ENCODE peak calls at places on chromosomes 11 and 22, in four cellular contexts. One of them, this sample, is unnamed.

GRCh38 chr22:22103078-22103593 is 120.5 kb upstream of the TOP3B start:
- DNase-seq in HepG2: no peak
- DNase-seq in K562: peak
- DNase-seq in GM12878: no peak
- DNase-seq in this sample: peak

GRCh38 chr22:38035530-38035885 is 21.7 kb upstream of the PICK1 start:
- DNase-seq in HepG2: no peak
- DNase-seq in GM12878: no peak
- DNase-seq in K562: no peak
- DNase-seq in this sample: no peak

GRCh38 chr11:121451982-121452608 is at the start of gene SORL1:
- DNase-seq in HepG2: peak
- DNase-seq in GM12878: no peak
- DNase-seq in K562: peak
- DNase-seq in this sample: peak

GRCh38 chr11:69442807-69443137 is 38.7 kb upstream of the LINC01488 start:
- DNase-seq in HepG2: peak
- DNase-seq in K562: peak
- DNase-seq in GM12878: no peak
- DNase-seq in this sample: no peak

GRCh38 chr22:35018995-35019394 is 47.0 kb upstream of the ISX start:
- DNase-seq in HepG2: no peak
- DNase-seq in GM12878: no peak
- DNase-seq in K562: no peak
- DNase-seq in this sample: no peak

GRCh38 chr11:64233913-64234839 is at the start of gene VEGFB:
- DNase-seq in HepG2: no peak
- DNase-seq in K562: peak
- DNase-seq in GM12878: no peak
- DNase-seq in this sample: no peak

GRCh38 chr11:38683484-38683883 is 2085.4 kb upstream of the RAG2 start:
- DNase-seq in HepG2: no peak
- DNase-seq in K562: no peak
- DNase-seq in GM12878: no peak
- DNase-seq in this sample: no peak

GRCh38 chr11:20023082-20023426 is 137.2 kb downstream of the DBX1 start:
- DNase-seq in GM12878: no peak
- DNase-seq in K562: no peak
- DNase-seq in HepG2: no peak
- DNase-seq in this sample: no peak

GRCh38 chr11:115930886-115931537 is 426.8 kb upstream of the CADM1 start:
- DNase-seq in HepG2: no peak
- DNase-seq in GM12878: no peak
- DNase-seq in K562: no peak
- DNase-seq in this sample: no peak

GRCh38 chr11:29184939-29185890 is 831.6 kb downstream of the KCNA4 start:
- DNase-seq in K562: no peak
- DNase-seq in HepG2: no peak
- DNase-seq in GM12878: no peak
- DNase-seq in this sample: no peak

GRCh38 chr22:47328550-47329243 is 566.2 kb downstream of the TBC1D22A start:
- DNase-seq in GM12878: no peak
- DNase-seq in HepG2: peak
- DNase-seq in K562: peak
- DNase-seq in this sample: no peak

GRCh38 chr11:94134651-94135512 is 6.2 kb downstream of the PANX1 start:
- DNase-seq in GM12878: no peak
- DNase-seq in HepG2: no peak
- DNase-seq in K562: peak
- DNase-seq in this sample: no peak

GRCh38 chr11:82521427-82521826 is 212.2 kb downstream of the FAM181B start:
- DNase-seq in HepG2: no peak
- DNase-seq in GM12878: no peak
- DNase-seq in K562: no peak
- DNase-seq in this sample: no peak

GRCh38 chr11:11155962-11156815 is 196.9 kb downstream of the CSNK2A3 start:
- DNase-seq in GM12878: no peak
- DNase-seq in HepG2: no peak
- DNase-seq in K562: peak
- DNase-seq in this sample: peak

GRCh38 chr22:49450521-49450920 is 377.2 kb downstream of the BRD1 start:
- DNase-seq in GM12878: no peak
- DNase-seq in K562: peak
- DNase-seq in HepG2: no peak
- DNase-seq in this sample: no peak

GRCh38 chr11:57798905-57799559 is 37.4 kb downstream of the CTNND1 start:
- DNase-seq in GM12878: no peak
- DNase-seq in HepG2: peak
- DNase-seq in K562: peak
- DNase-seq in this sample: no peak

GRCh38 chr11:35163707-35164496 is 24.9 kb downstream of the CD44 start:
- DNase-seq in K562: no peak
- DNase-seq in HepG2: no peak
- DNase-seq in GM12878: no peak
- DNase-seq in this sample: no peak

GRCh38 chr11:19398772-19399542 is 158.2 kb upstream of the E2F8 start:
- DNase-seq in GM12878: no peak
- DNase-seq in HepG2: no peak
- DNase-seq in K562: no peak
- DNase-seq in this sample: peak

GRCh38 chr11:26950260-26950719 is 43.6 kb upstream of the FIBIN start:
- DNase-seq in HepG2: no peak
- DNase-seq in K562: no peak
- DNase-seq in GM12878: no peak
- DNase-seq in this sample: no peak

GRCh38 chr11:18704698-18705097 is 6.1 kb downstream of the TMEM86A start:
- DNase-seq in HepG2: no peak
- DNase-seq in K562: no peak
- DNase-seq in GM12878: no peak
- DNase-seq in this sample: no peak

GRCh38 chr11:35714882-35715612 is 52.5 kb downstream of the TRIM44 start:
- DNase-seq in K562: no peak
- DNase-seq in GM12878: peak
- DNase-seq in HepG2: no peak
- DNase-seq in this sample: no peak

GRCh38 chr11:19820100-19820499 is 107.5 kb downstream of the NAV2 start:
- DNase-seq in HepG2: no peak
- DNase-seq in K562: no peak
- DNase-seq in GM12878: no peak
- DNase-seq in this sample: no peak

GRCh38 chr11:102225689-102226562 is 91.4 kb upstream of the BIRC3 start:
- DNase-seq in HepG2: peak
- DNase-seq in GM12878: no peak
- DNase-seq in K562: no peak
- DNase-seq in this sample: no peak

GRCh38 chr11:64560941-64561340 is 30.1 kb upstream of the SLC22A12 start:
- DNase-seq in K562: no peak
- DNase-seq in HepG2: no peak
- DNase-seq in GM12878: no peak
- DNase-seq in this sample: no peak

GRCh38 chr11:14773755-14774154 is 118.3 kb downstream of the CYP2R1 start:
- DNase-seq in K562: peak
- DNase-seq in GM12878: no peak
- DNase-seq in HepG2: no peak
- DNase-seq in this sample: no peak

GRCh38 chr11:102800774-102801173 is 2.8 kb upstream of the MMP1 start:
- DNase-seq in K562: no peak
- DNase-seq in HepG2: no peak
- DNase-seq in GM12878: no peak
- DNase-seq in this sample: no peak

GRCh38 chr11:12693485-12694181 is 19.4 kb downstream of the TEAD1 start:
- DNase-seq in HepG2: peak
- DNase-seq in GM12878: no peak
- DNase-seq in K562: peak
- DNase-seq in this sample: no peak

GRCh38 chr11:20161230-20161918 is 1.1 kb upstream of the DBX1 start:
- DNase-seq in K562: no peak
- DNase-seq in HepG2: no peak
- DNase-seq in GM12878: no peak
- DNase-seq in this sample: peak

GRCh38 chr11:94700631-94701030 is 67.5 kb upstream of the AMOTL1 start:
- DNase-seq in GM12878: no peak
- DNase-seq in HepG2: no peak
- DNase-seq in K562: no peak
- DNase-seq in this sample: no peak

GRCh38 chr11:45394294-45395085 is 108.3 kb upstream of the SYT13 start:
- DNase-seq in GM12878: no peak
- DNase-seq in K562: no peak
- DNase-seq in HepG2: peak
- DNase-seq in this sample: no peak

GRCh38 chr11:76918941-76919386 is 58.2 kb downstream of the ACER3 start:
- DNase-seq in GM12878: peak
- DNase-seq in K562: peak
- DNase-seq in HepG2: peak
- DNase-seq in this sample: peak
- TF ChIP-seq FOXM1 in GM12878: no peak
- TF ChIP-seq FOXM1 in K562: peak
- TF ChIP-seq FOXM1 in HepG2: no peak
- TF ChIP-seq FOXM1 in this sample: no peak

GRCh38 chr11:70608568-70609314 is 210.4 kb downstream of the CTTN start:
- DNase-seq in K562: no peak
- DNase-seq in GM12878: no peak
- DNase-seq in HepG2: no peak
- DNase-seq in this sample: no peak
- TF ChIP-seq SP1 in K562: no peak
- TF ChIP-seq SP1 in GM12878: no peak
- TF ChIP-seq SP1 in HepG2: no peak
- TF ChIP-seq SP1 in this sample: no peak

GRCh38 chr22:24695958-24696511 is 78.5 kb downstream of the PIWIL3 start:
- DNase-seq in K562: peak
- DNase-seq in HepG2: no peak
- DNase-seq in GM12878: no peak
- DNase-seq in this sample: no peak
- TF ChIP-seq FOXM1 in K562: no peak
- TF ChIP-seq FOXM1 in HepG2: no peak
- TF ChIP-seq FOXM1 in GM12878: no peak
- TF ChIP-seq FOXM1 in this sample: no peak

GRCh38 chr11:75536786-75537629 is 11.3 kb upstream of the GDPD5 start:
- DNase-seq in HepG2: no peak
- DNase-seq in K562: peak
- DNase-seq in GM12878: peak
- DNase-seq in this sample: no peak
- TF ChIP-seq SP1 in HepG2: no peak
- TF ChIP-seq SP1 in K562: no peak
- TF ChIP-seq SP1 in GM12878: peak
- TF ChIP-seq SP1 in this sample: no peak

GRCh38 chr22:44430716-44431115 is 67.3 kb downstream of the RTL6 start:
- DNase-seq in K562: no peak
- DNase-seq in HepG2: no peak
- DNase-seq in GM12878: no peak
- DNase-seq in this sample: no peak
- TF ChIP-seq FOXM1 in K562: no peak
- TF ChIP-seq FOXM1 in HepG2: no peak
- TF ChIP-seq FOXM1 in GM12878: no peak
- TF ChIP-seq FOXM1 in this sample: no peak

GRCh38 chr11:73270089-73270854 is 1.9 kb upstream of the P2RY6 start:
- DNase-seq in K562: no peak
- DNase-seq in HepG2: no peak
- DNase-seq in GM12878: no peak
- DNase-seq in this sample: no peak
- TF ChIP-seq SP1 in K562: no peak
- TF ChIP-seq SP1 in HepG2: no peak
- TF ChIP-seq SP1 in GM12878: no peak
- TF ChIP-seq SP1 in this sample: no peak

GRCh38 chr11:70912226-70912840 is 340.0 kb downstream of the SHANK2 start:
- DNase-seq in GM12878: no peak
- DNase-seq in K562: no peak
- DNase-seq in HepG2: no peak
- DNase-seq in this sample: no peak

GRCh38 chr11:70916321-70916720 is 336.1 kb downstream of the SHANK2 start:
- DNase-seq in K562: no peak
- DNase-seq in HepG2: no peak
- DNase-seq in GM12878: no peak
- DNase-seq in this sample: no peak

GRCh38 chr11:70915158-70915795 is 337.1 kb downstream of the SHANK2 start:
- DNase-seq in HepG2: no peak
- DNase-seq in GM12878: no peak
- DNase-seq in K562: no peak
- DNase-seq in this sample: no peak

GRCh38 chr11:70914496-70914895 is 337.9 kb downstream of the SHANK2 start:
- DNase-seq in GM12878: no peak
- DNase-seq in K562: no peak
- DNase-seq in HepG2: no peak
- DNase-seq in this sample: no peak

DNA sequence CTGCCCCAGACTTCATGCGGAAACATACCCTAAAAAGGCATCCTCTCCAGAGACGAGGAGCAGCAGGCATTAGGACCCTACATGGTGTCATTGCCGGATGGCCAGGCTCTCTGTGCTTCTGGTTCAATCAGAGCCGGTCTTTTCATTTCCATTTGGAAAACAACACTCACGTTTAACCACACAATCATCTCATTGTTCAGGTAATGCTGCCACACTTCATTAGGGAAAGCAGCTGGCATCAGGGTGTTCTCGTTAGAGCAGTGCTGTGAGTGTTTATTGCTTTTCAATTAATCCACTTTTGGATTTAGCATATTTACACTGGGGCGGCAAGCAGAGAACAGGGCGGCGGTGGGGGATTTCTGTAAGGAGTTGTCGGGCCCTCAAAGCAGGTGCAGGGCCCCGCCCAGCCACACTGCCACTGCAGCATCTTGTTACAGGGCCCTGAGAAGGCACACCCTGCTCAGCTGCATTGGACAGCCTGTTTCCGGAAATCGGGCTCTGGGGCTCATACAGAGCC is 338.6 kb downstream of the SHANK2 start:
- DNase-seq in K562: no peak
- DNase-seq in HepG2: no peak
- DNase-seq in GM12878: no peak
- DNase-seq in this sample: no peak
- TF ChIP-seq FOXM1 in K562: no peak
- TF ChIP-seq FOXM1 in HepG2: no peak
- TF ChIP-seq FOXM1 in GM12878: no peak
- TF ChIP-seq FOXM1 in this sample: no peak